ENCODE peak calls at places on chromosomes 6 and 20, in seven cellular contexts. V, Y, N, L, W, P and K are unnamed samples.

GRCh38 chr20:36275441-36276189 is 30.5 kb upstream of the DLGAP4 start:
- DNase-seq in V (no peak), Y (peak; percentile 26), N (no peak), L (no peak), W (no peak), P (no peak), K (no peak)

GRCh38 chr6:43849844-43850243 is 79.8 kb downstream of the VEGFA start:
- DNase-seq in V (no peak), Y (no peak), N (no peak), L (no peak), W (no peak), P (no peak), K (no peak)

GRCh38 chr6:56771929-56772607 is 129.4 kb upstream of the DST start:
- DNase-seq in V (no peak), Y (no peak), N (no peak), L (no peak), W (no peak), P (no peak), K (no peak)

GRCh38 chr20:61436674-61437279 is 184.7 kb downstream of the CDH4 start:
- DNase-seq in V (no peak), Y (no peak), N (no peak), L (no peak), W (no peak), P (no peak), K (no peak)

GRCh38 chr20:19368351-19368750 is 155.9 kb downstream of the SLC24A3 start:
- DNase-seq in V (no peak), Y (no peak), N (no peak), L (no peak), W (no peak), P (no peak), K (no peak)

GRCh38 chr6:157107915-157108651 is 215.2 kb downstream of the TMEM242 start:
- DNase-seq in V (no peak), Y (no peak), N (no peak), L (no peak), W (no peak), P (no peak), K (no peak)

GRCh38 chr20:51860015-51860882 is 57.9 kb upstream of the SALL4 start:
- DNase-seq in V (no peak), Y (no peak), N (no peak), L (no peak), W (no peak), P (no peak), K (no peak)

GRCh38 chr6:167268683-167269280 is 22.3 kb upstream of the UNC93A start:
- DNase-seq in V (no peak), Y (no peak), N (no peak), L (no peak), W (no peak), P (no peak), K (no peak)

GRCh38 chr6:27268803-27269202 is 21.3 kb downstream of the PRSS16 start:
- DNase-seq in V (no peak), Y (no peak), N (no peak), L (no peak), W (no peak), P (no peak), K (no peak)

GRCh38 chr6:84525907-84526306 is 238.5 kb downstream of the TBX18 start:
- DNase-seq in V (no peak), Y (no peak), N (no peak), L (no peak), W (no peak), P (no peak), K (no peak)

GRCh38 chr6:28896505-28897392 is 27.0 kb downstream of the TRIM27 start:
- DNase-seq in V (peak; percentile 43), Y (peak; percentile 81), N (peak; percentile 54), L (no peak), W (peak; percentile 68), P (peak; percentile 51), K (no peak)

GRCh38 chr6:28898710-28898965 is 25.1 kb downstream of the TRIM27 start:
- DNase-seq in V (no peak), Y (no peak), N (no peak), L (no peak), W (no peak), P (no peak), K (no peak)

GRCh38 chr6:28892525-28892924 is 31.3 kb downstream of the TRIM27 start:
- DNase-seq in V (no peak), Y (no peak), N (no peak), L (no peak), W (no peak), P (no peak), K (no peak)

GRCh38 chr6:28893172-28893799 is 30.5 kb downstream of the TRIM27 start:
- DNase-seq in V (no peak), Y (peak; percentile 30), N (no peak), L (no peak), W (no peak), P (no peak), K (no peak)

DNA sequence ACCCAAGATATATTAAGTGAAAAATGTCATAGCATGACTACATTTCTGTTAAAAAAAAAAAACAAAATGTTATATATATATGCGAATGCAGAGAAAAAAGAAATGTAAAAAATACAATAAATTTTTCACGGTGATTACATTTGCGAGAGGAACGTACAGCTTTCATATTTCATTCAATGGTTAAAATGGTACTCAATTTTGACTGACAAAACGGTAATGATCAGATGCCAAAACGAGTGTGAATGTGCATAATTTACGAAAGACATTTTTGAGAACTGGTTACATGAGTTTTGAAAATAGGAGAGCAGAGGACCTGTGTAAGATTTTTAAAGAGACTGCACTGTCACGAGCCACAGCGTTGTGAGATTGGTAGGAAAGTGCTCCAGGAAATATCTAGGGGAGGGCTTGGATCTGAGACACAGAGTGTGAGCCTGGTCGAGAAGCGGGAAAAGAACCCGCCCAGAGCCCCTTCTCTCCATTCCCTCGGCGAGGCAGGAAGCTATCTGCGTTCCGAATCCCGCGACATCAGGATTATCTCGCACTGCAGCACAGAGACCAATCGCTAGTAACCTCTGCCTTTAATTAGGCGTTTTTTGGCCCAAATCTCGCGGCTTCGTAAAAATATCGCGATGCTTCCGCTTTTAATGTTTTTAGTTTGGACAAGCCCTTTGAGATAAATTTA is 28.5 kb downstream of the TRIM27 start:
- DNase-seq in V (peak; percentile 96), Y (peak; percentile 97), N (peak; percentile 92), L (peak; percentile 96), W (peak; percentile 91), P (peak; percentile 93), K (peak; percentile 67)
- TF ChIP-seq POLR2A in V (no peak), Y (peak; percentile 38), N (peak; percentile 81), L (peak; percentile 87), W (peak; percentile 88), P (no peak), K (peak; percentile 96)

GRCh38 chr20:33477386-33478234 is 12.3 kb upstream of the CBFA2T2 start:
- DNase-seq in V (no peak), Y (no peak), N (no peak), L (no peak), W (no peak), P (peak; percentile 71), K (no peak)
- TF ChIP-seq POLR2A in V (no peak), Y (no peak), N (no peak), L (no peak), W (no peak), P (no peak), K (no peak)

GRCh38 chr6:130903007-130903406 is 75.8 kb downstream of the SMLR1 start:
- DNase-seq in V (no peak), Y (no peak), N (no peak), L (no peak), W (no peak), P (no peak), K (no peak)
- TF ChIP-seq POLR2A in V (no peak), Y (no peak), N (no peak), L (no peak), W (no peak), P (no peak), K (no peak)

GRCh38 chr6:106098383-106099234 is 12.5 kb downstream of the PRDM1 start:
- DNase-seq in V (peak; percentile 44), Y (no peak), N (no peak), L (peak; percentile 66), W (peak; percentile 72), P (peak; percentile 73), K (no peak)
- TF ChIP-seq POLR2A in V (no peak), Y (no peak), N (peak; percentile 26), L (peak; percentile 63), W (peak; percentile 76), P (no peak), K (no peak)

GRCh38 chr6:151325075-151326050 is 66.0 kb downstream of the ZBTB2 start:
- DNase-seq in V (peak; percentile 43), Y (peak; percentile 92), N (peak; percentile 71), L (no peak), W (peak; percentile 68), P (peak; percentile 48), K (no peak)
- TF ChIP-seq POLR2A in V (no peak), Y (no peak), N (no peak), L (no peak), W (no peak), P (no peak), K (no peak)